ENCODE peak calls at places on chromosomes 16 and 17, in six cellular contexts. One of them, this sample, is unnamed.
A peak's percentile ranks its signal among the peaks of the same experiment; 100 is the strongest.

GRCh38 chr16:745739-746138 is 4.9 kb upstream of the CIAO3 start:
- DNase-seq in neuronal stem cell: no peak
- DNase-seq in IMR-90: no peak
- DNase-seq in trophoblast cell: peak; percentile 37
- DNase-seq in H1: no peak
- DNase-seq in H9: peak; percentile 85
- DNase-seq in this sample: no peak

GRCh38 chr17:3557768-3558583 is at the start of gene TRPV3:
- DNase-seq in neuronal stem cell: no peak
- DNase-seq in IMR-90: no peak
- DNase-seq in trophoblast cell: peak; percentile 79
- DNase-seq in H1: no peak
- DNase-seq in H9: peak; percentile 24
- DNase-seq in this sample: no peak

GRCh38 chr17:21382560-21383495 is 6.7 kb downstream of the KCNJ12 start:
- DNase-seq in neuronal stem cell: no peak
- DNase-seq in IMR-90: no peak
- DNase-seq in trophoblast cell: no peak
- DNase-seq in H1: no peak
- DNase-seq in H9: no peak
- DNase-seq in this sample: no peak

GRCh38 chr17:42456223-42457106 is 2.2 kb upstream of the ATP6V0A1 start:
- DNase-seq in neuronal stem cell: no peak
- DNase-seq in IMR-90: peak; percentile 83
- DNase-seq in trophoblast cell: no peak
- DNase-seq in H1: no peak
- DNase-seq in H9: no peak
- DNase-seq in this sample: peak; percentile 86

GRCh38 chr16:82016964-82017363 is 5.7 kb upstream of the SDR42E1 start:
- DNase-seq in neuronal stem cell: no peak
- DNase-seq in IMR-90: no peak
- DNase-seq in trophoblast cell: peak; percentile 17
- DNase-seq in H1: no peak
- DNase-seq in H9: no peak
- DNase-seq in this sample: no peak

GRCh38 chr17:65749479-65749878 is 188.0 kb upstream of the AXIN2 start:
- DNase-seq in neuronal stem cell: no peak
- DNase-seq in IMR-90: peak; percentile 3
- DNase-seq in trophoblast cell: peak; percentile 94
- DNase-seq in H1: no peak
- DNase-seq in H9: no peak
- DNase-seq in this sample: peak; percentile 20

GRCh38 chr17:48472485-48473281 is 42.7 kb upstream of the SKAP1 start:
- DNase-seq in neuronal stem cell: no peak
- DNase-seq in IMR-90: peak; percentile 94
- DNase-seq in trophoblast cell: peak; percentile 32
- DNase-seq in H1: no peak
- DNase-seq in H9: peak; percentile 55
- DNase-seq in this sample: peak; percentile 76

GRCh38 chr17:50283246-50283645 is 9.0 kb downstream of the TMEM92 start:
- DNase-seq in neuronal stem cell: no peak
- DNase-seq in IMR-90: no peak
- DNase-seq in trophoblast cell: no peak
- DNase-seq in H1: no peak
- DNase-seq in H9: no peak
- DNase-seq in this sample: no peak

GRCh38 chr16:22192261-22193133 is 13.6 kb upstream of the EEF2K start:
- DNase-seq in neuronal stem cell: no peak
- DNase-seq in IMR-90: peak; percentile 91
- DNase-seq in trophoblast cell: peak; percentile 68
- DNase-seq in H1: no peak
- DNase-seq in H9: peak; percentile 63
- DNase-seq in this sample: peak; percentile 83

GRCh38 chr17:57603978-57604377 is 141.1 kb downstream of the CCDC182 start:
- DNase-seq in neuronal stem cell: no peak
- DNase-seq in IMR-90: no peak
- DNase-seq in trophoblast cell: peak; percentile 14
- DNase-seq in H1: no peak
- DNase-seq in H9: no peak
- DNase-seq in this sample: no peak

GRCh38 chr16:11032922-11033291 is 88.5 kb downstream of the CLEC16A start:
- DNase-seq in neuronal stem cell: peak; percentile 23
- DNase-seq in IMR-90: peak; percentile 80
- DNase-seq in trophoblast cell: no peak
- DNase-seq in H1: no peak
- DNase-seq in H9: no peak
- DNase-seq in this sample: peak; percentile 81

GRCh38 chr16:56932588-56933265 is 785 bp downstream of the HERPUD1 start:
- DNase-seq in neuronal stem cell: peak; percentile 45
- DNase-seq in IMR-90: peak; percentile 69
- DNase-seq in trophoblast cell: peak; percentile 71
- DNase-seq in H1: no peak
- DNase-seq in H9: peak; percentile 43
- DNase-seq in this sample: peak; percentile 83

GRCh38 chr16:30740364-30741251 is 7.6 kb upstream of the PHKG2 start:
- DNase-seq in neuronal stem cell: no peak
- DNase-seq in IMR-90: peak; percentile 55
- DNase-seq in trophoblast cell: peak; percentile 97
- DNase-seq in H1: no peak
- DNase-seq in H9: peak; percentile 89
- DNase-seq in this sample: peak; percentile 41

GRCh38 chr17:79438936-79439335 is 171.9 kb downstream of the RBFOX3 start:
- DNase-seq in neuronal stem cell: no peak
- DNase-seq in IMR-90: no peak
- DNase-seq in trophoblast cell: no peak
- DNase-seq in H1: no peak
- DNase-seq in H9: no peak
- DNase-seq in this sample: no peak

GRCh38 chr17:79435962-79436361 is 174.9 kb downstream of the RBFOX3 start:
- DNase-seq in neuronal stem cell: no peak
- DNase-seq in IMR-90: no peak
- DNase-seq in trophoblast cell: no peak
- DNase-seq in H1: no peak
- DNase-seq in H9: no peak
- DNase-seq in this sample: no peak

GRCh38 chr17:79438045-79438444 is 172.8 kb downstream of the RBFOX3 start:
- DNase-seq in neuronal stem cell: no peak
- DNase-seq in IMR-90: no peak
- DNase-seq in trophoblast cell: no peak
- DNase-seq in H1: no peak
- DNase-seq in H9: no peak
- DNase-seq in this sample: no peak

GRCh38 chr17:79435296-79435695 is 175.6 kb downstream of the RBFOX3 start:
- DNase-seq in neuronal stem cell: no peak
- DNase-seq in IMR-90: no peak
- DNase-seq in trophoblast cell: no peak
- DNase-seq in H1: no peak
- DNase-seq in H9: no peak
- DNase-seq in this sample: no peak

DNA sequence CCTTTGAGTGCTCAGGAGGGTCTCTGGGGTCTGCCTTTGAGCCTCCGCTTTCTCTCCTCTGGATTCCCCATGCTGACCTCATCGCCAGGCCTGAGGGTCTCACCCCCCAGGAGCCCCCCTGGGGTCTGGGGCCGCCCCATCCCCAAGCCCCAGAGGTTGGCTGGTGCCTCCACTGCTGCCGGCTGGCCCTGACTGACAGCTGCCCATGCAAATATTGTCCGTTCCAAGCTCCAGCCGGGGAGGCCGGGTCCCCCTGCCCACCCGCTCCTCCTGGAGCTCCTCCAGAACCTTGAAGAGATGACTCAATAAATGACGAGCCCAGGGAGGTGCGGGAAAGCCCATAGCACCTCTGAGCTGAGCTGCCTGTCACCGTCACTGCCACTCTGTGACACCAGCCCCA is 173.8 kb downstream of the RBFOX3 start:
- DNase-seq in neuronal stem cell: no peak
- DNase-seq in IMR-90: no peak
- DNase-seq in trophoblast cell: no peak
- DNase-seq in H1: no peak
- DNase-seq in H9: no peak
- DNase-seq in this sample: no peak
- H4K91ac ChIP-seq in neuronal stem cell: no peak overlapping the region
- H4K91ac ChIP-seq in IMR-90: no peak overlapping the region
- H4K91ac ChIP-seq in trophoblast cell: no peak overlapping the region
- H4K91ac ChIP-seq in H1: no peak overlapping the region
- H4K91ac ChIP-seq in H9: no peak overlapping the region
- H4K91ac ChIP-seq in this sample: no peak overlapping the region

DNA sequence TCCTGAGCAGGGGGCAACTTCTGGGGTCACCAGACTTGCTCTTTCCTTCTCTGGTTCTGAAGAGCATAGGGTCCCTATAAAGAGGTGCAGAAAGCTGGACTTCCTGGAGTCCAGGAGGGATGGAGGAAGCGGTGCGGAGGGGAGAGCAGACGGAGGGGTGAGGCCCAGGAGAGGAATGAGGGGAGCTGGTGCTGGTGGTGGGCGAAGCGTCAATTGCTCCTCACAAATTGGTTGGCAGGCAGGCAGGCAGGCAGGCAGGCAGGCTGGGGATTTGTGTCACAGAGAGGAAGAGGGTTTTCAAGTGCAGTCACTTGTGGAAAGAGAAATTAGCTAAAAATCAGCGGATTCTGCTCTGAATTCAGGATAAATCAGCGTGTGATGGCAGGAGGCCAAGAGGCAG is 133.7 kb upstream of the CDC42EP4 start:
- DNase-seq in neuronal stem cell: no peak
- DNase-seq in IMR-90: no peak
- DNase-seq in trophoblast cell: no peak
- DNase-seq in H1: no peak
- DNase-seq in H9: no peak
- DNase-seq in this sample: no peak
- H4K91ac ChIP-seq in neuronal stem cell: no peak overlapping the region
- H4K91ac ChIP-seq in IMR-90: no peak overlapping the region
- H4K91ac ChIP-seq in trophoblast cell: no peak overlapping the region
- H4K91ac ChIP-seq in H1: no peak overlapping the region
- H4K91ac ChIP-seq in H9: no peak overlapping the region
- H4K91ac ChIP-seq in this sample: no peak overlapping the region

DNA sequence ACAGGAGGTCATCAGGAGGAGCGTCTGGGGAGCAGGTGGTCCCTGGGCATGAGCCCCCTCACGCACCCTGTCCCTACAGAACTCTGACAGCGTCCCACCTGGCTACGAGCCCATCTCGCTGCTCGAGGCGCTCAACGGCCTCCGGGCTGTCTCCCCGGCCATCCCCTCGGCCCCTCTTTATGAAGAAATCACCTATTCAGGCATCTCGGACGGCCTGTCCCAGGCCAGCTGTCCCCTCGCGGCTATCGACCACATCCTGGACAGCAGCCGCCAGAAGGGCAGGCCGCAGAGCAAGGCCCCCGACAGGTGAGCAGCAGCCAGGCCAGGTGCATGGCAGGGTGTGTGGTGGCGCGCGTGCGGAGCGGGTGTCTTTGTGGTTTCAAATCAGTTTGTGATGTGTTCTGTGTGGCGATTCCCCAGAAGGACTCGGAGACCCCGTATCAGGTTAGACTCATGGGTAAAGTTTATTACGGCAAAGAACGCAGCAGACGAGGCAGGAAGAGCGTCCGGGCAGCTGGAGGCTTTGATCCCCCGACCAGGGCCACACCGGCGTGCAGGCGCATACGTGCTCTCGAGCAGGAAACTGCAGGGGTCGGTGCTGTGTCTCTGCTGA is 11.8 kb upstream of the NUDT16L1 start:
- DNase-seq in neuronal stem cell: no peak
- DNase-seq in IMR-90: no peak
- DNase-seq in trophoblast cell: no peak
- DNase-seq in H1: no peak
- DNase-seq in H9: no peak
- DNase-seq in this sample: no peak
- H4K91ac ChIP-seq in neuronal stem cell: no peak overlapping the region
- H4K91ac ChIP-seq in IMR-90: no peak overlapping the region
- H4K91ac ChIP-seq in trophoblast cell: no peak overlapping the region
- H4K91ac ChIP-seq in H1: no peak overlapping the region
- H4K91ac ChIP-seq in H9: no peak overlapping the region
- H4K91ac ChIP-seq in this sample: no peak overlapping the region

GRCh38 chr16:72475688-72476087 is 303.7 kb upstream of the PMFBP1 start:
- DNase-seq in neuronal stem cell: no peak
- DNase-seq in IMR-90: no peak
- DNase-seq in trophoblast cell: peak; percentile 41
- DNase-seq in H1: no peak
- DNase-seq in H9: no peak
- DNase-seq in this sample: peak; percentile 12
- H4K91ac ChIP-seq in neuronal stem cell: no peak overlapping the region
- H4K91ac ChIP-seq in IMR-90: no peak overlapping the region
- H4K91ac ChIP-seq in trophoblast cell: no peak overlapping the region
- H4K91ac ChIP-seq in H1: no peak overlapping the region
- H4K91ac ChIP-seq in H9: no peak overlapping the region
- H4K91ac ChIP-seq in this sample: no peak overlapping the region

GRCh38 chr17:178292-179065 is 3.0 kb downstream of the DOC2B start:
- DNase-seq in neuronal stem cell: no peak
- DNase-seq in IMR-90: no peak
- DNase-seq in trophoblast cell: no peak
- DNase-seq in H1: no peak
- DNase-seq in H9: no peak
- DNase-seq in this sample: no peak
- H4K91ac ChIP-seq in neuronal stem cell: no peak overlapping the region
- H4K91ac ChIP-seq in IMR-90: no peak overlapping the region
- H4K91ac ChIP-seq in trophoblast cell: no peak overlapping the region
- H4K91ac ChIP-seq in H1: no peak overlapping the region
- H4K91ac ChIP-seq in H9: no peak overlapping the region
- H4K91ac ChIP-seq in this sample: no peak overlapping the region

DNA sequence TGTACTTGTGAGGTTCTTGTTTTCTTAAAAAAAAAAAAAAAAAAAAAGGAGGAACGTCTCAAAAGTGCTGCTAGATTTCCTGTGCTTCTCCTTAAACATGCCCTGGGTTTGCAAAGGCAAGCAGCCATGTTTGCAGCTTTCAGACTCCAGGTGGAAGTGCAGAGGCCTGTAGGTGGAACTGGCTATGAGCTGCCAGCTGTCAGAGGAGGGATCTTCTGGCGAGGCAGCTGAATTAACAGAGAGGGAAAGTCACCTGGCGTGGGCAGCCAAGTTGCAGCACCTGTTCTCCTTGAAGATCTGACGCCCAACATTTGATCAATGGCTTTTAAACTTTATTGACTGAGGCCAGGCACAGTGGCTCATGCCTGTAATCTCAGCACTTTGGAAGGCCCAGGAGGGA is 3.6 kb downstream of the MARVELD3 start:
- DNase-seq in neuronal stem cell: no peak
- DNase-seq in IMR-90: no peak
- DNase-seq in trophoblast cell: no peak
- DNase-seq in H1: no peak
- DNase-seq in H9: no peak
- DNase-seq in this sample: no peak
- H4K91ac ChIP-seq in neuronal stem cell: no peak overlapping the region
- H4K91ac ChIP-seq in IMR-90: no peak overlapping the region
- H4K91ac ChIP-seq in trophoblast cell: peak overlapping the region; percentile 49
- H4K91ac ChIP-seq in H1: no peak overlapping the region
- H4K91ac ChIP-seq in H9: no peak overlapping the region
- H4K91ac ChIP-seq in this sample: no peak overlapping the region